ENCODE peak calls at places on chromosome 16, in seven cellular contexts. One of them, this sample, is unnamed. For H3K9me3, the result is how much of the 10 kb centered on the place peaks cover.

GRCh38 chr16:57562669-57563486 is 20.4 kb downstream of the ADGRG5 start:
- DNase-seq in CD8-positive, alpha-beta memory T cell: no peak
- DNase-seq in A549: no peak
- DNase-seq in CD4-positive, alpha-beta memory T cell: no peak
- DNase-seq in left lung: no peak
- DNase-seq in right lobe of liver: no peak
- DNase-seq in thoracic aorta: no peak
- DNase-seq in this sample: no peak

GRCh38 chr16:3961449-3961849 is 80.9 kb upstream of the CREBBP start:
- DNase-seq in CD8-positive, alpha-beta memory T cell: no peak
- DNase-seq in A549: peak
- DNase-seq in CD4-positive, alpha-beta memory T cell: no peak
- DNase-seq in left lung: no peak
- DNase-seq in right lobe of liver: no peak
- DNase-seq in thoracic aorta: no peak
- DNase-seq in this sample: no peak

GRCh38 chr16:11743308-11744074 is 834 bp upstream of the TXNDC11 start:
- DNase-seq in CD8-positive, alpha-beta memory T cell: peak
- DNase-seq in A549: peak
- DNase-seq in CD4-positive, alpha-beta memory T cell: no peak
- DNase-seq in left lung: peak
- DNase-seq in right lobe of liver: peak
- DNase-seq in thoracic aorta: peak
- DNase-seq in this sample: peak

GRCh38 chr16:79599837-79600635 is 501 bp downstream of the MAF start:
- DNase-seq in CD8-positive, alpha-beta memory T cell: no peak
- DNase-seq in A549: peak
- DNase-seq in CD4-positive, alpha-beta memory T cell: no peak
- DNase-seq in left lung: peak
- DNase-seq in right lobe of liver: peak
- DNase-seq in thoracic aorta: no peak
- DNase-seq in this sample: peak

GRCh38 chr16:75860654-75861053 is 134.4 kb upstream of the CPHXL start:
- DNase-seq in CD8-positive, alpha-beta memory T cell: no peak
- DNase-seq in A549: no peak
- DNase-seq in CD4-positive, alpha-beta memory T cell: no peak
- DNase-seq in left lung: no peak
- DNase-seq in right lobe of liver: no peak
- DNase-seq in thoracic aorta: no peak
- DNase-seq in this sample: no peak

GRCh38 chr16:10562361-10562899 is 18.0 kb downstream of the EMP2 start:
- DNase-seq in CD8-positive, alpha-beta memory T cell: no peak
- DNase-seq in A549: no peak
- DNase-seq in CD4-positive, alpha-beta memory T cell: no peak
- DNase-seq in left lung: no peak
- DNase-seq in right lobe of liver: no peak
- DNase-seq in thoracic aorta: no peak
- DNase-seq in this sample: no peak

GRCh38 chr16:70740174-70740918 is 54.5 kb upstream of the MTSS2 start:
- DNase-seq in CD8-positive, alpha-beta memory T cell: no peak
- DNase-seq in A549: no peak
- DNase-seq in CD4-positive, alpha-beta memory T cell: no peak
- DNase-seq in left lung: no peak
- DNase-seq in right lobe of liver: no peak
- DNase-seq in thoracic aorta: no peak
- DNase-seq in this sample: no peak

GRCh38 chr16:30092373-30093010 is 768 bp upstream of the TBX6 start:
- DNase-seq in CD8-positive, alpha-beta memory T cell: peak
- DNase-seq in A549: peak
- DNase-seq in CD4-positive, alpha-beta memory T cell: peak
- DNase-seq in left lung: peak
- DNase-seq in right lobe of liver: peak
- DNase-seq in thoracic aorta: no peak
- DNase-seq in this sample: peak

GRCh38 chr16:11560701-11561439 is 25.8 kb downstream of the LITAF start:
- DNase-seq in CD8-positive, alpha-beta memory T cell: peak
- DNase-seq in A549: no peak
- DNase-seq in CD4-positive, alpha-beta memory T cell: peak
- DNase-seq in left lung: no peak
- DNase-seq in right lobe of liver: no peak
- DNase-seq in thoracic aorta: no peak
- DNase-seq in this sample: peak

GRCh38 chr16:52068447-52069074 is 478.4 kb downstream of the TOX3 start:
- DNase-seq in CD8-positive, alpha-beta memory T cell: no peak
- DNase-seq in A549: no peak
- DNase-seq in CD4-positive, alpha-beta memory T cell: no peak
- DNase-seq in left lung: no peak
- DNase-seq in right lobe of liver: no peak
- DNase-seq in thoracic aorta: no peak
- DNase-seq in this sample: no peak

GRCh38 chr16:24635900-24636610 is 93.4 kb upstream of the TNRC6A start:
- DNase-seq in CD8-positive, alpha-beta memory T cell: no peak
- DNase-seq in A549: peak
- DNase-seq in CD4-positive, alpha-beta memory T cell: no peak
- DNase-seq in left lung: peak
- DNase-seq in right lobe of liver: peak
- DNase-seq in thoracic aorta: no peak
- DNase-seq in this sample: no peak

GRCh38 chr16:72989203-72989991 is 58.5 kb downstream of the ZFHX3 start:
- DNase-seq in CD8-positive, alpha-beta memory T cell: no peak
- DNase-seq in A549: no peak
- DNase-seq in CD4-positive, alpha-beta memory T cell: no peak
- DNase-seq in left lung: no peak
- DNase-seq in right lobe of liver: no peak
- DNase-seq in thoracic aorta: no peak
- DNase-seq in this sample: no peak

GRCh38 chr16:11350531-11351335 is 5.5 kb downstream of the RMI2 start:
- DNase-seq in CD8-positive, alpha-beta memory T cell: no peak
- DNase-seq in A549: no peak
- DNase-seq in CD4-positive, alpha-beta memory T cell: no peak
- DNase-seq in left lung: no peak
- DNase-seq in right lobe of liver: no peak
- DNase-seq in thoracic aorta: no peak
- DNase-seq in this sample: no peak

GRCh38 chr16:64590516-64590915 is 531.3 kb downstream of the CDH11 start:
- DNase-seq in CD8-positive, alpha-beta memory T cell: no peak
- DNase-seq in A549: no peak
- DNase-seq in CD4-positive, alpha-beta memory T cell: no peak
- DNase-seq in left lung: no peak
- DNase-seq in right lobe of liver: no peak
- DNase-seq in thoracic aorta: no peak
- DNase-seq in this sample: no peak

GRCh38 chr16:81495321-81496234 is 51.0 kb downstream of the CMIP start:
- DNase-seq in CD8-positive, alpha-beta memory T cell: no peak
- DNase-seq in A549: no peak
- DNase-seq in CD4-positive, alpha-beta memory T cell: no peak
- DNase-seq in left lung: peak
- DNase-seq in right lobe of liver: peak
- DNase-seq in thoracic aorta: no peak
- DNase-seq in this sample: no peak

GRCh38 chr16:89842471-89843408 is 14.5 kb downstream of the SPIRE2 start:
- DNase-seq in CD8-positive, alpha-beta memory T cell: no peak
- DNase-seq in A549: no peak
- DNase-seq in CD4-positive, alpha-beta memory T cell: no peak
- DNase-seq in left lung: no peak
- DNase-seq in right lobe of liver: no peak
- DNase-seq in thoracic aorta: no peak
- DNase-seq in this sample: no peak

GRCh38 chr16:15777533-15778203 is 79.2 kb downstream of the MYH11 start:
- DNase-seq in CD8-positive, alpha-beta memory T cell: no peak
- DNase-seq in A549: peak
- DNase-seq in CD4-positive, alpha-beta memory T cell: no peak
- DNase-seq in left lung: no peak
- DNase-seq in right lobe of liver: no peak
- DNase-seq in thoracic aorta: no peak
- DNase-seq in this sample: no peak

GRCh38 chr16:85753976-85754375 is 3.1 kb upstream of the C16orf74 start:
- DNase-seq in CD8-positive, alpha-beta memory T cell: no peak
- DNase-seq in A549: no peak
- DNase-seq in CD4-positive, alpha-beta memory T cell: no peak
- DNase-seq in left lung: no peak
- DNase-seq in right lobe of liver: no peak
- DNase-seq in thoracic aorta: no peak
- DNase-seq in this sample: no peak

GRCh38 chr16:85753559-85753958 is 2.7 kb upstream of the C16orf74 start:
- DNase-seq in CD8-positive, alpha-beta memory T cell: no peak
- DNase-seq in A549: no peak
- DNase-seq in CD4-positive, alpha-beta memory T cell: no peak
- DNase-seq in left lung: no peak
- DNase-seq in right lobe of liver: no peak
- DNase-seq in thoracic aorta: no peak
- DNase-seq in this sample: no peak

GRCh38 chr16:85752511-85753420 is 1.9 kb upstream of the C16orf74 start:
- DNase-seq in CD8-positive, alpha-beta memory T cell: no peak
- DNase-seq in A549: no peak
- DNase-seq in CD4-positive, alpha-beta memory T cell: no peak
- DNase-seq in left lung: no peak
- DNase-seq in right lobe of liver: no peak
- DNase-seq in thoracic aorta: no peak
- DNase-seq in this sample: no peak

GRCh38 chr16:85755929-85756768 is 5.3 kb upstream of the C16orf74 start:
- DNase-seq in CD8-positive, alpha-beta memory T cell: no peak
- DNase-seq in A549: no peak
- DNase-seq in CD4-positive, alpha-beta memory T cell: no peak
- DNase-seq in left lung: no peak
- DNase-seq in right lobe of liver: no peak
- DNase-seq in thoracic aorta: no peak
- DNase-seq in this sample: no peak

GRCh38 chr16:85754403-85754802 is 3.5 kb upstream of the C16orf74 start:
- DNase-seq in CD8-positive, alpha-beta memory T cell: no peak
- DNase-seq in A549: no peak
- DNase-seq in CD4-positive, alpha-beta memory T cell: no peak
- DNase-seq in left lung: no peak
- DNase-seq in right lobe of liver: no peak
- DNase-seq in thoracic aorta: no peak
- DNase-seq in this sample: no peak
- H3K27ac ChIP-seq in CD8-positive, alpha-beta memory T cell: no peak
- H3K27ac ChIP-seq in A549: no peak
- H3K27ac ChIP-seq in CD4-positive, alpha-beta memory T cell: no peak
- H3K27ac ChIP-seq in left lung: no peak
- H3K27ac ChIP-seq in right lobe of liver: no peak
- H3K27ac ChIP-seq in thoracic aorta: no peak
- H3K27ac ChIP-seq in this sample: no peak

GRCh38 chr16:62383941-62384340 is 347.7 kb upstream of the CDH8 start:
- DNase-seq in CD8-positive, alpha-beta memory T cell: no peak
- DNase-seq in A549: no peak
- DNase-seq in CD4-positive, alpha-beta memory T cell: no peak
- DNase-seq in left lung: no peak
- DNase-seq in right lobe of liver: no peak
- DNase-seq in thoracic aorta: no peak
- DNase-seq in this sample: no peak
- H3K9me3 ChIP-seq in CD8-positive, alpha-beta memory T cell: under half
- H3K9me3 ChIP-seq in A549: under half
- H3K9me3 ChIP-seq in CD4-positive, alpha-beta memory T cell: under half
- H3K9me3 ChIP-seq in left lung: under half
- H3K9me3 ChIP-seq in right lobe of liver: under half
- H3K9me3 ChIP-seq in thoracic aorta: under half
- H3K9me3 ChIP-seq in this sample: under half

DNA sequence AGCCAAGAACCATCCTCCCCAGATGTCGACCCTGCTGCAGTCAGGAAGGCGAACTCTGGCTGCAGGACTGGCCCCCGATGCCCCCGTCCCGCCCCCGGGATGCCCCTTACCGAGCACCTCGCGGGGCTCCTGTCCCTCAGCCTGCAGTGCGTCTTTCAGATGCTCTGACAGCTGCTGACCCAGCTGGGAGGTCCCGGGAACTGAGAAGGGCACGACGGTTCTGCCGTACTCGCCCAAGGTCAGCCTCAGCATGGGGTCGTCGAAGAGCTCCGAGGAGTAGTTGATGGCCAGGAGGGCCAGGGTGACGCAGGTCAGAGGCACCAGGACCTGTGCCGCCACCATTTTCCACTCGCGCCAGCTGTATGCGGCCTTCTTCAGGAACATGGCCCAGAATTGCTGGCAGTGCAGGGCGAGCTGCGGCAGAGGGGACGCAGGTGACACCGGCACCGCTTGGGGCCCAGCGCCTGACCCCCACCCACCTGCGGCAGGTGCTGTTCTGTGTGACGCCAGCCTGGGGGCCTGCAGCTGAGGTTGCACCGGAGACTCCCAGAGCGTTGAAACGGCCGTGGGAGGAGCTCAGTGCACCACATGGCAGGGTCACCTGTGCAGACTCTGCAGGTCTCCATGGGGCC is 20.1 kb upstream of the RNPS1 start:
- DNase-seq in CD8-positive, alpha-beta memory T cell: no peak
- DNase-seq in A549: no peak
- DNase-seq in CD4-positive, alpha-beta memory T cell: no peak
- DNase-seq in left lung: no peak
- DNase-seq in right lobe of liver: no peak
- DNase-seq in thoracic aorta: no peak
- DNase-seq in this sample: no peak
- H3K27ac ChIP-seq in CD8-positive, alpha-beta memory T cell: no peak
- H3K27ac ChIP-seq in A549: no peak
- H3K27ac ChIP-seq in CD4-positive, alpha-beta memory T cell: no peak
- H3K27ac ChIP-seq in left lung: no peak
- H3K27ac ChIP-seq in right lobe of liver: no peak
- H3K27ac ChIP-seq in thoracic aorta: no peak
- H3K27ac ChIP-seq in this sample: no peak

DNA sequence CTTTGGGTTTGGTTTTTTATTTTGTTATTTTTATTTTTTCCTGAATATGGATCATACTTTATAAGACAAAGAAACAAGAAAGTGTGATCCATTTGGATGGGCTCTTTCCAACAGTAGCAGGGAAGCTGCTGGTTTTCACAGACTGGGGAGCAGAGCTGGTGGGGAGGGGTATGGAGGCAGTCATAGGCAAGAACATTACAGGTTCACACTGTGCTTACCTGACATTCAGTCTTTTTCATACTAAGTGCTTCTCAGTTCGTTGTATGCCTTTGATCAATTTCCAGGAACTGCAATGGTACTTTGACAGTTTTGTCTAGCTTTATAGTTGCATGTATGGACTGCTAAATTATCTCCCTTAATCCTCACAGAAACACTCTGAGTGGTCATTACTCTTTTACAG is 27.7 kb downstream of the BEAN1 start:
- DNase-seq in CD8-positive, alpha-beta memory T cell: no peak
- DNase-seq in A549: no peak
- DNase-seq in CD4-positive, alpha-beta memory T cell: no peak
- DNase-seq in left lung: no peak
- DNase-seq in right lobe of liver: no peak
- DNase-seq in thoracic aorta: no peak
- DNase-seq in this sample: no peak
- H3K9me3 ChIP-seq in CD8-positive, alpha-beta memory T cell: under half
- H3K9me3 ChIP-seq in A549: under half
- H3K9me3 ChIP-seq in CD4-positive, alpha-beta memory T cell: under half
- H3K9me3 ChIP-seq in left lung: under half
- H3K9me3 ChIP-seq in right lobe of liver: under half
- H3K9me3 ChIP-seq in thoracic aorta: under half
- H3K9me3 ChIP-seq in this sample: under half